ENCODE peak calls at places on chromosomes 7 and 10, in ten cellular contexts. B is GM23248; U is A549; S is fibroblast of mammary gland; G is right cardiac atrium; I is skeletal muscle cell; H is CD8-positive, alpha-beta T cell; R is AG09309; N is astrocyte; E is lower leg skin. K is an unnamed sample.

GRCh38 chr7:1214516-1214915 is 18.2 kb upstream of the UNCX start:
- DNase-seq in B (no peak), U (no peak), S (no peak), G (no peak), I (no peak), H (no peak), R (no peak), N (no peak), E (no peak), K (no peak)

GRCh38 chr7:116863168-116863670 is 832 bp downstream of the CAPZA2 start:
- DNase-seq in B (no peak), U (peak; percentile 31), S (peak; percentile 22), G (peak; percentile 47), I (no peak), H (no peak), R (no peak), N (no peak), E (no peak), K (no peak)

GRCh38 chr7:74502216-74502891 is 48.6 kb downstream of the GTF2IRD1 start:
- DNase-seq in B (peak; percentile 29), U (no peak), S (peak; percentile 11), G (peak; percentile 64), I (no peak), H (no peak), R (no peak), N (peak; percentile 35), E (no peak), K (no peak)

GRCh38 chr10:106740-107139 is 28.5 kb upstream of the ZMYND11 start:
- DNase-seq in B (no peak), U (no peak), S (no peak), G (no peak), I (no peak), H (no peak), R (no peak), N (no peak), E (no peak), K (no peak)

GRCh38 chr10:124294811-124295770 is 123.6 kb downstream of the OAT start:
- DNase-seq in B (no peak), U (no peak), S (no peak), G (no peak), I (no peak), H (no peak), R (no peak), N (no peak), E (peak; percentile 29), K (no peak)

GRCh38 chr7:128236924-128237586 is 4.0 kb upstream of the LEP start:
- DNase-seq in B (peak; percentile 92), U (peak; percentile 87), S (peak; percentile 93), G (no peak), I (peak; percentile 39), H (peak; percentile 1), R (peak; percentile 62), N (peak; percentile 77), E (no peak), K (peak; percentile 42)

GRCh38 chr7:54394877-54395276 is 147.3 kb upstream of the VSTM2A start:
- DNase-seq in B (no peak), U (no peak), S (no peak), G (no peak), I (no peak), H (no peak), R (no peak), N (no peak), E (no peak), K (no peak)

GRCh38 chr7:140261522-140261921 is 84.7 kb upstream of the KDM7A start:
- DNase-seq in B (no peak), U (no peak), S (no peak), G (no peak), I (no peak), H (no peak), R (no peak), N (no peak), E (no peak), K (peak; percentile 87)

GRCh38 chr10:115141254-115141653 is 48.1 kb downstream of the ATRNL1 start:
- DNase-seq in B (peak; percentile 31), U (peak; percentile 8), S (peak; percentile 15), G (no peak), I (no peak), H (no peak), R (no peak), N (peak; percentile 1), E (no peak), K (no peak)

GRCh38 chr7:33809218-33809617 is 96.1 kb upstream of the BMPER start:
- DNase-seq in B (peak; percentile 23), U (no peak), S (peak; percentile 18), G (no peak), I (no peak), H (no peak), R (no peak), N (no peak), E (no peak), K (no peak)

GRCh38 chr10:50293508-50294320 is 42.4 kb upstream of the ASAH2 start:
- DNase-seq in B (no peak), U (no peak), S (no peak), G (no peak), I (no peak), H (no peak), R (no peak), N (no peak), E (no peak), K (no peak)

GRCh38 chr10:71710519-71710918 is 9.1 kb downstream of the C10orf105 start:
- DNase-seq in B (no peak), U (no peak), S (no peak), G (peak; percentile 51), I (no peak), H (no peak), R (no peak), N (no peak), E (no peak), K (no peak)

GRCh38 chr7:94061316-94061715 is 57.2 kb upstream of the BET1 start:
- DNase-seq in B (no peak), U (no peak), S (peak; percentile 53), G (no peak), I (no peak), H (no peak), R (no peak), N (no peak), E (no peak), K (no peak)

GRCh38 chr7:39682042-39682441 is 58.7 kb downstream of the RALA start:
- DNase-seq in B (no peak), U (no peak), S (no peak), G (no peak), I (no peak), H (no peak), R (no peak), N (no peak), E (no peak), K (no peak)

GRCh38 chr7:100836812-100837098 is 9.4 kb upstream of the EPHB4 start:
- DNase-seq in B (no peak), U (no peak), S (no peak), G (no peak), I (no peak), H (no peak), R (no peak), N (no peak), E (no peak), K (no peak)
- H3K4me3 ChIP-seq in B (peak overlapping the region; percentile 64), U (peak overlapping the region; percentile 45), S (peak overlapping the region; percentile 41), G (peak overlapping the region; percentile 48), I (peak overlapping the region; percentile 42), H (peak overlapping the region; percentile 64), R (no peak overlapping the region), N (peak overlapping the region; percentile 42), E (no peak overlapping the region), K (no peak overlapping the region)

GRCh38 chr7:157005456-157006204 is 4.8 kb downstream of the MNX1 start:
- DNase-seq in B (peak; percentile 35), U (no peak), S (no peak), G (no peak), I (no peak), H (no peak), R (no peak), N (no peak), E (no peak), K (no peak)
- H3K4me3 ChIP-seq in B (no peak overlapping the region), U (no peak overlapping the region), S (no peak overlapping the region), G (peak overlapping the region; percentile 35), I (no peak overlapping the region), H (no peak overlapping the region), R (no peak overlapping the region), N (no peak overlapping the region), E (no peak overlapping the region), K (no peak overlapping the region)

DNA sequence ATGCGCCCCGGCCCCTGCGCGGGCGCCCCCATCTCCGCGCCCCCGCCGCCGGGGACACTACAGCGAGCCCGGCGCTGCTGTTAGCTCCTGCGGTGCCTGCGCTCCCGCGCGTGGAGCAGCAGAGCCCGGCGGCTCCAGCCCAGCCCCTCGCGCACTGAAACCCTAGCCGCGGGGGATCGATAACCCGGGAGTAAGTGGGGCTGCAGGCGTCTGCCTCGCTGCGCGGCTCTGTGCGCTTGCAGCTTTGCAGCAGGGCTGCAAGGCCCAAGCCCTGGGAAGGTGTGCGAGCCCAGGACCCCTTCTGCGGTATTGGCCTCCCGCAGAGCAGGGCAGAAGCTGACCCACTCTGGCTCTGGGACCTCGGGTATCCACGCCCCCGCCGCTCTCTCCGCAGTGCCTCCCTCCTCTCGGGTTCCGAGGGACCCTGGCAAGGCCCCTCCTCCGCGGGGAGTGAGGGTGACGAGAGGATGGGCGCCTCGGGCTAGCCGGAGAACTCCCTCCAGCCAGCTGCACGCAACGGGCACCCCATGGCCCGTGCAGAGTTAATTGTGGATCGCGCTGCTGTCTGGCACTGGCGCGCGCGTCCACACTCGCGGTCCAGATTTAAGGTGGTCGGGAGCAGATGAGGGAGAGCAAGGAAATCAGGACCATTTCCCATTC is 2.2 kb downstream of the SHH start:
- DNase-seq in B (no peak), U (no peak), S (no peak), G (peak; percentile 22), I (no peak), H (no peak), R (no peak), N (no peak), E (no peak), K (no peak)
- H3K4me3 ChIP-seq in B (no peak overlapping the region), U (peak overlapping the region; percentile 51), S (no peak overlapping the region), G (no peak overlapping the region), I (no peak overlapping the region), H (no peak overlapping the region), R (no peak overlapping the region), N (no peak overlapping the region), E (no peak overlapping the region), K (no peak overlapping the region)

DNA sequence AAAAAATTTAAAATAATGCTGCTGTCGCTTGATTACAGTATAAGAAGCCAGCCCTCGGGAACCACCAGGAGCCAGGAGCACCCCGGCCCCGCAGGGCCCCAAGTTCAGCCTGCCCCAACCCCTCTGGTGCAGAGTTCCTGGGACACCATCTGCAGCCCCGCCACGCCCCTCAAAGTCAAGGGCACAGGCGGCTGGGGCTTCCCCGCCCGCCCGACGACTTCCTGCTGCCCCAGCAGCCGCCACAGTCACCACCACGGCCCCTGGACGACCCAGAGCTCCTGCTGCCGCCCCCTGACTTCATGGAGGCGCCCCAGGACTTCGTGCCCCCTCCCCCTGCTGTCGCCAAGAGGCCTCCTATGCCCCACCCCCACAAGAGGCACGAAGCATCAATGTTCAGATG is 103.6 kb upstream of the PDSS1 start:
- DNase-seq in B (no peak), U (no peak), S (no peak), G (no peak), I (no peak), H (no peak), R (no peak), N (no peak), E (no peak), K (no peak)
- H3K4me3 ChIP-seq in B (no peak overlapping the region), U (no peak overlapping the region), S (no peak overlapping the region), G (no peak overlapping the region), I (no peak overlapping the region), H (no peak overlapping the region), R (no peak overlapping the region), N (no peak overlapping the region), E (no peak overlapping the region), K (no peak overlapping the region)

GRCh38 chr10:122018951-122019413 is 30.0 kb downstream of the TACC2 start:
- DNase-seq in B (no peak), U (peak; percentile 33), S (no peak), G (no peak), I (no peak), H (no peak), R (no peak), N (no peak), E (peak; percentile 54), K (no peak)
- H3K4me3 ChIP-seq in B (no peak overlapping the region), U (peak overlapping the region; percentile 32), S (no peak overlapping the region), G (no peak overlapping the region), I (no peak overlapping the region), H (no peak overlapping the region), R (no peak overlapping the region), N (no peak overlapping the region), E (no peak overlapping the region), K (no peak overlapping the region)